ENCODE peak calls at places on chromosomes 7 and 10, in six cellular contexts. V is epithelial cell of esophagus; A is DMS153; D is activated naive CD4-positive, alpha-beta T cell treated with Interleukin-2 at 50 U/mL for 16 hours; U is occipital lobe; C is nucleus accumbens. Q is an unnamed sample.

GRCh38 chr7:91201731-91202130 is 62.5 kb upstream of the FZD1 start:
- DNase-seq in U (no peak), V (no peak), C (no peak), A (no peak), D (no peak), Q (no peak)

GRCh38 chr10:86782691-86783418 is 26.4 kb downstream of the BMPR1A start:
- DNase-seq in D (no peak), U (no peak), V (no peak), A (no peak), C (no peak), Q (no peak)

GRCh38 chr7:5552123-5552522 is 128.5 kb upstream of the TNRC18 start:
- DNase-seq in D (no peak), V (no peak), U (no peak), A (no peak), C (no peak), Q (no peak)

GRCh38 chr10:66045859-66046258 is 880.0 kb upstream of the LRRTM3 start:
- DNase-seq in V (peak; percentile 34), D (no peak), A (no peak), C (no peak), U (no peak), Q (no peak)

GRCh38 chr7:100568176-100568935 is 5.3 kb downstream of the SAP25 start:
- DNase-seq in A (no peak), U (no peak), C (no peak), V (no peak), D (no peak), Q (no peak)

GRCh38 chr10:12308102-12308501 is 41.2 kb upstream of the CAMK1D start:
- DNase-seq in U (no peak), D (no peak), V (no peak), C (no peak), A (no peak), Q (no peak)

GRCh38 chr10:121104476-121105111 is 253.4 kb downstream of the WDR11 start:
- DNase-seq in D (no peak), C (no peak), A (peak; percentile 59), V (peak; percentile 54), U (no peak), Q (no peak)

GRCh38 chr10:11381023-11381422 is 230.4 kb downstream of the USP6NL start:
- DNase-seq in C (no peak), A (no peak), U (no peak), V (peak; percentile 14), D (no peak), Q (no peak)

GRCh38 chr10:68796609-68797008 is 30.7 kb upstream of the STOX1 start:
- DNase-seq in U (no peak), D (no peak), C (no peak), V (peak; percentile 71), A (no peak), Q (no peak)

GRCh38 chr10:119357389-119358139 is 150.2 kb downstream of the GRK5 start:
- DNase-seq in V (no peak), D (no peak), U (no peak), C (no peak), A (no peak), Q (no peak)

GRCh38 chr7:88280801-88281200 is 25.9 kb downstream of the STEAP4 start:
- DNase-seq in C (no peak), A (no peak), U (no peak), V (no peak), D (no peak), Q (no peak)

GRCh38 chr7:6156734-6157133 is 115.7 kb downstream of the CYTH3 start:
- DNase-seq in V (no peak), D (no peak), C (no peak), A (no peak), U (no peak), Q (no peak)

Q was measured in SJSA1.